ENCODE peak calls at places on chromosomes 4 and X, in six cellular contexts. T is type B pancreatic cell, K is mesothelial cell of epicardium, Q is lower lobe of right lung, V is endodermal cell, P is breast epithelium. J is an unnamed sample.

GRCh38 chr4:171049380-171049779 is 763.8 kb upstream of the GALNTL6 start:
- DNase-seq in T (no peak), K (no peak), Q (no peak), V (no peak), P (no peak), J (no peak)

GRCh38 chrX:150848914-150849365 is 49.5 kb downstream of the CD99L2 start:
- DNase-seq in T (no peak), K (no peak), Q (peak; percentile 50), V (no peak), P (peak; percentile 45), J (no peak)

GRCh38 chr4:124918559-124919122 is 206.1 kb upstream of the ANKRD50 start:
- DNase-seq in T (no peak), K (no peak), Q (no peak), V (no peak), P (no peak), J (no peak)

GRCh38 chr4:165524532-165525190 is 145.9 kb downstream of the CPE start:
- DNase-seq in T (no peak), K (no peak), Q (no peak), V (no peak), P (no peak), J (no peak)

GRCh38 chr4:150209140-150209829 is 131.0 kb downstream of the DCLK2 start:
- DNase-seq in T (no peak), K (no peak), Q (peak; percentile 64), V (peak; percentile 88), P (peak; percentile 60), J (peak; percentile 57)

GRCh38 chr4:20615492-20616136 is 84.6 kb upstream of the PACRGL start:
- DNase-seq in T (no peak), K (no peak), Q (no peak), V (no peak), P (no peak), J (no peak)

GRCh38 chr4:145760961-145761929 is 81.3 kb downstream of the C4orf51 start:
- DNase-seq in T (no peak), K (no peak), Q (no peak), V (no peak), P (no peak), J (no peak)

GRCh38 chr4:30714408-30715031 is 5.6 kb upstream of the PCDH7 start:
- DNase-seq in T (no peak), K (no peak), Q (no peak), V (peak; percentile 85), P (no peak), J (peak; percentile 53)

GRCh38 chr4:98653006-98653405 is 5.4 kb downstream of the TSPAN5 start:
- DNase-seq in T (no peak), K (no peak), Q (no peak), V (no peak), P (no peak), J (no peak)

GRCh38 chr4:744212-744841 is 38.7 kb downstream of the PCGF3 start:
- DNase-seq in T (no peak), K (no peak), Q (no peak), V (no peak), P (no peak), J (no peak)

GRCh38 chr4:20625460-20625859 is 74.8 kb upstream of the PACRGL start:
- DNase-seq in T (no peak), K (no peak), Q (peak; percentile 56), V (no peak), P (no peak), J (no peak)

GRCh38 chrX:96244955-96245354 is 439.7 kb upstream of the DIAPH2 start:
- DNase-seq in T (no peak), K (no peak), Q (no peak), V (no peak), P (no peak), J (no peak)

GRCh38 chr4:187125062-187125461 is 401.4 kb upstream of the FAT1 start:
- DNase-seq in T (no peak), K (no peak), Q (no peak), V (no peak), P (no peak), J (no peak)

GRCh38 chr4:72283357-72283756 is 251.6 kb downstream of the NPFFR2 start:
- DNase-seq in T (no peak), K (no peak), Q (no peak), V (no peak), P (no peak), J (no peak)

GRCh38 chrX:30992381-30992904 is 79.4 kb downstream of the FTHL17 start:
- DNase-seq in T (no peak), K (no peak), Q (no peak), V (no peak), P (no peak), J (no peak)

GRCh38 chr4:39320381-39321115 is 45.6 kb downstream of the RFC1 start:
- DNase-seq in T (no peak), K (no peak), Q (no peak), V (no peak), P (no peak), J (no peak)

GRCh38 chr4:80918004-80918403 is 112.5 kb upstream of the BMP3 start:
- DNase-seq in T (no peak), K (no peak), Q (no peak), V (no peak), P (no peak), J (no peak)

GRCh38 chr4:76233534-76233933 is 18.0 kb upstream of the FAM47E start:
- DNase-seq in T (no peak), K (no peak), Q (no peak), V (no peak), P (no peak), J (no peak)

GRCh38 chr4:37434469-37434868 is 189.9 kb downstream of the NWD2 start:
- DNase-seq in T (no peak), K (no peak), Q (no peak), V (no peak), P (no peak), J (no peak)

GRCh38 chrX:72181178-72182125 is at the start of gene PIN4:
- DNase-seq in T (peak; percentile 85), K (peak; percentile 82), Q (peak; percentile 91), V (peak; percentile 94), P (peak; percentile 79), J (peak; percentile 76)

GRCh38 chrX:65697915-65698796 is 30.7 kb downstream of the MSN start:
- DNase-seq in T (no peak), K (no peak), Q (peak; percentile 80), V (no peak), P (no peak), J (no peak)

GRCh38 chrX:119228506-119229290 is 7.4 kb upstream of the PGRMC1 start:
- DNase-seq in T (no peak), K (no peak), Q (no peak), V (no peak), P (no peak), J (no peak)

GRCh38 chrX:66039916-66040315 is at the start of gene VSIG4:
- DNase-seq in T (no peak), K (no peak), Q (peak; percentile 63), V (no peak), P (no peak), J (no peak)

GRCh38 chr4:104451573-104451972 is 43.1 kb downstream of the CXXC4 start:
- DNase-seq in T (no peak), K (no peak), Q (no peak), V (no peak), P (no peak), J (no peak)

DNA sequence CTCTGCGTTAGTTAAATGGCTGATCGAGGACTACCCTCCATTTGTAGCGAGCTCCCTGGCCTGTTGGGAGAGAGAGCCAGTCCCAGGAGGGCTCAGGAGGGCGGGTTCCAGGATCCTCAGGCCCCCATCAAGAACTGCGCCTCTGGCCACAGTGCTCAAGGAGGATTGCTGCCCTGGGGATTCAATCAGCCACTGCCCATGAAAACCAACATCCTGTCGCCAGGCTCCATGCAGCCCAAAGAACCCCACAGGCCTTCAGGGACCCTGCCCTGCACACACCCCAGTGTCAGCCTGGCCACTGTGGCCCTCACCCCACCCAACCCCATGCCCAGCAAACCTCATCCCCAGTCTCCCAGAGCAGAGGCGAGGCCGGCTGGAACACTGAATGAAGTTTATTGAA is 4.3 kb downstream of the PNMA6F start:
- DNase-seq in T (no peak), K (no peak), Q (no peak), V (no peak), P (no peak), J (no peak)
- TF ChIP-seq CTCF in T (no peak), K (no peak), Q (no peak), V (no peak), P (no peak), J (no peak)

GRCh38 chr4:176383273-176384077 is 63.7 kb downstream of the SPCS3 start:
- DNase-seq in T (no peak), K (no peak), Q (no peak), V (no peak), P (no peak), J (no peak)

GRCh38 chr4:176380352-176381157 is 60.8 kb downstream of the SPCS3 start:
- DNase-seq in T (no peak), K (no peak), Q (no peak), V (no peak), P (no peak), J (no peak)

GRCh38 chr4:176376032-176376614 is 56.4 kb downstream of the SPCS3 start:
- DNase-seq in T (no peak), K (no peak), Q (no peak), V (no peak), P (no peak), J (no peak)

GRCh38 chr4:176377705-176378302 is 58.0 kb downstream of the SPCS3 start:
- DNase-seq in T (no peak), K (no peak), Q (no peak), V (no peak), P (no peak), J (no peak)
- TF ChIP-seq CTCF in T (peak; percentile 75), K (no peak), Q (peak; percentile 40), V (peak; percentile 71), P (no peak), J (peak; percentile 75)

GRCh38 chr4:26999689-27000088 is 139.0 kb downstream of the STIM2 start:
- DNase-seq in T (no peak), K (no peak), Q (no peak), V (no peak), P (no peak), J (no peak)

GRCh38 chr4:27000122-27000521 is 139.5 kb downstream of the STIM2 start:
- DNase-seq in T (no peak), K (no peak), Q (no peak), V (no peak), P (no peak), J (no peak)

GRCh38 chr4:27003602-27004238 is 143.1 kb downstream of the STIM2 start:
- DNase-seq in T (no peak), K (no peak), Q (no peak), V (no peak), P (no peak), J (no peak)

GRCh38 chr4:27001398-27002164 is 140.9 kb downstream of the STIM2 start:
- DNase-seq in T (no peak), K (no peak), Q (no peak), V (peak; percentile 53), P (no peak), J (no peak)

DNA sequence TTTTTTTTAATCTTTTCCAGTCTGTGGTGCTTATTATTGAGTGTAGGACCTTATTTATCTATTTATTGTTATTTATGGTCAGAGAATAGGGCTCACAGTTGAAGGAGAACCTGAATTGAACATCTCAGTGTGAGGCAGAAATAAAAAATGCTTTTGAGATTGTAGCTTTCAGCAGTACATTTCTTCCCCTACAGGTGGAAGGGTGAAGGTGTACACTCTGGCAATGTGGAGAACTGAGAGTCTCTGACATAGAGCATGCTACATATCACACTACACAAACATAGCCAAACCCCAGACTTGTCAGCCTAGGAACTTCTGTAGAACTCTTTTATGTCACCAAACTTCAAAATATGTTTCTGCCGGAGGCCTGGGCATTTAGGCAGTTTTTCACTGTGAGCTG is 140.2 kb downstream of the STIM2 start:
- DNase-seq in T (no peak), K (no peak), Q (no peak), V (no peak), P (no peak), J (no peak)
- TF ChIP-seq CTCF in T (peak; percentile 52), K (peak; percentile 47), Q (no peak), V (peak; percentile 71), P (no peak), J (peak; percentile 49)

GRCh38 chr4:161320377-161320776 is 843.4 kb downstream of the FSTL5 start:
- DNase-seq in T (no peak), K (no peak), Q (no peak), V (peak; percentile 71), P (no peak), J (peak; percentile 11)
- TF ChIP-seq CTCF in T (peak; percentile 64), K (no peak), Q (peak; percentile 31), V (peak; percentile 83), P (no peak), J (peak; percentile 63)

J was measured in neural crest cell.